ENCODE peak calls at places on chromosomes 16 and 17, in eight cellular contexts. J, O, M, S, W, U, N and B are unnamed samples.
A peak's percentile ranks its signal among the peaks of the same experiment; 100 is the strongest.

GRCh38 chr17:81964081-81964849 is 3.3 kb upstream of the NOTUM start:
- DNase-seq in J (no peak), O (no peak), M (no peak), S (no peak), W (no peak), U (no peak), N (no peak), B (no peak)

GRCh38 chr16:29738514-29738913 is 7.3 kb downstream of the C16orf54 start:
- DNase-seq in J (no peak), O (no peak), M (no peak), S (no peak), W (no peak), U (no peak), N (no peak), B (no peak)

GRCh38 chr16:87326151-87326571 is 9.0 kb upstream of the C16orf95 start:
- DNase-seq in J (no peak), O (no peak), M (no peak), S (no peak), W (no peak), U (no peak), N (no peak), B (no peak)

GRCh38 chr17:66459811-66460270 is 157.4 kb downstream of the PRKCA start:
- DNase-seq in J (peak; percentile 88), O (no peak), M (peak; percentile 99), S (peak; percentile 38), W (no peak), U (peak; percentile 40), N (peak; percentile 95), B (no peak)

GRCh38 chr16:47732806-47733150 is 271.6 kb downstream of the PHKB start:
- DNase-seq in J (peak; percentile 81), O (no peak), M (peak; percentile 93), S (no peak), W (no peak), U (no peak), N (peak; percentile 72), B (no peak)

GRCh38 chr16:57645691-57646387 is 17.4 kb downstream of the ADGRG1 start:
- DNase-seq in J (no peak), O (no peak), M (no peak), S (peak; percentile 85), W (no peak), U (peak; percentile 60), N (no peak), B (no peak)

GRCh38 chr16:29230671-29231091 is 175.8 kb downstream of the NPIPB11 start:
- DNase-seq in J (no peak), O (no peak), M (peak; percentile 53), S (no peak), W (peak; percentile 74), U (no peak), N (no peak), B (no peak)

GRCh38 chr16:23187341-23187740 is 4.8 kb downstream of the SCNN1G start:
- DNase-seq in J (no peak), O (no peak), M (no peak), S (no peak), W (no peak), U (no peak), N (no peak), B (no peak)

GRCh38 chr17:5241861-5242671 is 7.4 kb upstream of the SCIMP start:
- DNase-seq in J (no peak), O (no peak), M (no peak), S (no peak), W (no peak), U (no peak), N (no peak), B (no peak)

GRCh38 chr16:28264656-28265055 is 27.7 kb upstream of the SBK1 start:
- DNase-seq in J (peak; percentile 15), O (peak; percentile 77), M (peak; percentile 56), S (no peak), W (peak; percentile 31), U (no peak), N (peak; percentile 15), B (no peak)

GRCh38 chr16:81035975-81036750 is 521 bp downstream of the ATMIN start:
- DNase-seq in J (peak; percentile 30), O (peak; percentile 42), M (peak; percentile 40), S (peak; percentile 12), W (peak; percentile 54), U (peak; percentile 20), N (no peak), B (no peak)

GRCh38 chr16:11618107-11618717 is 31.5 kb upstream of the LITAF start:
- DNase-seq in J (no peak), O (no peak), M (no peak), S (no peak), W (no peak), U (no peak), N (no peak), B (no peak)

GRCh38 chr17:75069783-75070182 is 18.0 kb upstream of the SLC16A5 start:
- DNase-seq in J (peak; percentile 54), O (no peak), M (no peak), S (no peak), W (no peak), U (no peak), N (no peak), B (no peak)

GRCh38 chr16:9092282-9092962 is 978 bp downstream of the HAPSTR1 start:
- DNase-seq in J (peak; percentile 18), O (peak; percentile 52), M (peak; percentile 25), S (peak; percentile 55), W (peak; percentile 55), U (peak; percentile 63), N (no peak), B (no peak)
- TF ChIP-seq CTCF in J (no peak), O (no peak), M (no peak), S (no peak), W (no peak), U (peak; percentile 23), N (no peak), B (no peak)

GRCh38 chr17:19329839-19330238 is 32.7 kb downstream of the B9D1 start:
- DNase-seq in J (no peak), O (peak; percentile 30), M (no peak), S (no peak), W (no peak), U (no peak), N (no peak), B (no peak)

GRCh38 chr17:19330271-19330670 is 32.3 kb downstream of the B9D1 start:
- DNase-seq in J (no peak), O (no peak), M (no peak), S (no peak), W (peak; percentile 54), U (no peak), N (no peak), B (no peak)

GRCh38 chr17:19331553-19332245 is 30.8 kb downstream of the B9D1 start:
- DNase-seq in J (no peak), O (no peak), M (peak; percentile 16), S (no peak), W (no peak), U (no peak), N (no peak), B (no peak)

GRCh38 chr17:19332371-19333131 is 30.0 kb downstream of the B9D1 start:
- DNase-seq in J (no peak), O (peak; percentile 34), M (no peak), S (no peak), W (no peak), U (no peak), N (no peak), B (no peak)

DNA sequence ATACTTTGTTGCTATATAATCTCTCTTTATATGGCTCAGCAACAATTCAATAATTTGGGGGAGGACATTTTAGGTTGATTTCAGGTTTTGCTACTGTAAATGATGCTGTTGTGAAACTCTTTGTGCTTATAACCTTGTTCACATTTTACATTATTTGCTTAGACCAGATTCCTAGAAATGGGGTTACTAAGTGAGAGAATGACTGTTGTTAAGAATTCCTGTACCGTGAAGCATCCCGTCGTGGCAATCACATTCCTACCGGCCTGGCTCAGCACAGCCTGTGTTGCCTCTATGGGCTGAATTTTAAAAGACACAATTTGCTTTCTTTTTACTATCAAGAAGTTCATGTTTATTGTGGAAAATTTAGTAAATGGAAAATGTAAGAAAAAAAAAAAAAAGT is 31.4 kb downstream of the B9D1 start:
- DNase-seq in J (no peak), O (no peak), M (peak; percentile 78), S (no peak), W (no peak), U (no peak), N (no peak), B (no peak)
- TF ChIP-seq CTCF in J (no peak), O (no peak), M (no peak), S (no peak), W (no peak), U (no peak), N (no peak), B (no peak)

DNA sequence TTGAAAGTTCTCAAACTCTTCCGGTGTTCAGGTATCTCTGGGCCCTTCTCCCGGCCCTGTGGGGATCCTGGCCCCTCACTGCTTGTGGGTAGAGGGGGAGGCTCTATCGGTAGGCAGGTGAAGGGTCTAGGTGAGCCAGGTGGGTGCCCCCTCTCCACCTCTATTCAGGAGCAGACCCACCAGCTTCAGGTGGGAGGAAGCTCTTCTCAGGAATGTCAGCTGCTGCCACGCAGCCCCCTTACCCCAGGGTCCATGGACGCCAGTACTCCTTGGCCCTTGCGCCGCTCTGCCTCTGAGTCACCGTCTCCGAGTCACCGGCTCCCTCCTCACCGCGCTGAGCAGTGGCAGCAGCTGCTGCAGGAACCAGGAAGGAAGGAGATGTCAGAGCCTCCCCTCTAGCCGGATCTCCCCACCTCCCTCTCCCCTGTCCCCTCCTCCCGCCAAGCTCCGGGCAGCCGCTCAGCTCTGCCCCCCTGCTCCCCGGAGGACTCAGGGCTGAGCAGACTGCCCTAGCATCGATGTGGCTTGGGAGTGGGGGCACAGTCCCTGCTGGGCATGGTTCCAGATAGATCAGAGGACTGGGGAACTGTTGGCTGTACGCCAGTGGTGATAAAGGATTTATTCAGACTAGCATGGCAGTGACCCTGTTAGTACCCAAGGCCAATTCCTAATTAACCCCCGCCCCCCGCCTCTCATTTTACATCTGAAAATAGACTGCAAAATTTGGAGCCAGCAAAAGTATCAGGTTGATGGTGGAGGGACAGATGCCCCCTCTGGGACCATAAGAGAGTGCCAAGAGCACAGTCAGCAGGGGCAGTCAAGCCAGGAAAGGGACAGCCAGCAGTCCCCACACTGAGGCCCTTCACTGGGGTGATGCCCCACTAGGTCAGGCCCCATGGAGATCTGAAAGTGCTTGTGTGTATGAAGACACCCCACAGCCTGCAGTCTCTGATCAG is at the start of gene OSBPL7:
- DNase-seq in J (peak; percentile 74), O (peak; percentile 87), M (peak; percentile 83), S (peak; percentile 82), W (peak; percentile 61), U (peak; percentile 60), N (peak; percentile 54), B (peak; percentile 95)
- TF ChIP-seq CTCF in J (peak; percentile 76), O (peak; percentile 46), M (peak; percentile 8), S (no peak), W (no peak), U (no peak), N (no peak), B (peak; percentile 64)

GRCh38 chr17:78313735-78314648 is 45.9 kb downstream of the SOCS3 start:
- DNase-seq in J (peak; percentile 94), O (peak; percentile 62), M (peak; percentile 74), S (peak; percentile 72), W (peak; percentile 63), U (peak; percentile 80), N (no peak), B (peak; percentile 85)
- TF ChIP-seq CTCF in J (no peak), O (no peak), M (no peak), S (no peak), W (no peak), U (no peak), N (no peak), B (no peak)

GRCh38 chr17:37737081-37737480 is 7.8 kb downstream of the HNF1B start:
- DNase-seq in J (no peak), O (no peak), M (no peak), S (no peak), W (no peak), U (no peak), N (no peak), B (no peak)
- TF ChIP-seq CTCF in J (no peak), O (no peak), M (no peak), S (no peak), W (no peak), U (no peak), N (no peak), B (no peak)